ENCODE peak calls at places on chromosomes 5 and 9, in seven cellular contexts. O, D, R, U, S, W and X are unnamed samples.

GRCh38 chr9:119853126-119853525 is 483.9 kb upstream of the BRINP1 start:
- DNase-seq in R (no peak), S (no peak), D (no peak), W (no peak), O (no peak), U (no peak), X (no peak)

GRCh38 chr5:108966910-108967309 is 219.2 kb downstream of the FER start:
- DNase-seq in O (no peak), S (no peak), U (no peak), D (no peak), W (no peak), R (no peak), X (no peak)

GRCh38 chr5:8061140-8061469 is 192.2 kb downstream of the MTRR start:
- DNase-seq in R (no peak), D (no peak), U (peak), O (no peak), W (no peak), S (no peak), X (no peak)

GRCh38 chr5:74272831-74273545 is 367.5 kb downstream of the ENC1 start:
- DNase-seq in D (peak), U (no peak), S (no peak), O (no peak), R (no peak), W (no peak), X (no peak)

GRCh38 chr5:125461641-125462072 is 715.2 kb upstream of the ZNF608 start:
- DNase-seq in R (no peak), W (no peak), U (no peak), D (no peak), O (no peak), S (no peak), X (no peak)

GRCh38 chr5:80852331-80853245 is 107.6 kb upstream of the RASGRF2 start:
- DNase-seq in S (no peak), R (no peak), D (no peak), W (no peak), U (no peak), O (no peak), X (no peak)

GRCh38 chr9:98795295-98795955 is 930 bp downstream of the ANKS6 start:
- DNase-seq in O (no peak), S (peak), W (no peak), D (no peak), U (no peak), R (no peak), X (no peak)

GRCh38 chr9:20551236-20551635 is 71.1 kb downstream of the MLLT3 start:
- DNase-seq in D (peak), S (no peak), U (no peak), W (no peak), O (no peak), R (peak), X (no peak)

GRCh38 chr9:74953235-74953741 is 576 bp upstream of the C9orf40 start:
- DNase-seq in S (no peak), D (peak), O (no peak), R (no peak), W (no peak), U (no peak), X (no peak)

GRCh38 chr9:76859860-76860259 is 46.1 kb downstream of the PRUNE2 start:
- DNase-seq in W (no peak), S (no peak), U (no peak), R (no peak), D (no peak), O (no peak), X (no peak)

GRCh38 chr5:33890147-33890546 is 1.6 kb downstream of the ADAMTS12 start:
- DNase-seq in S (no peak), U (peak), O (no peak), D (peak), W (no peak), R (peak), X (no peak)

DNA sequence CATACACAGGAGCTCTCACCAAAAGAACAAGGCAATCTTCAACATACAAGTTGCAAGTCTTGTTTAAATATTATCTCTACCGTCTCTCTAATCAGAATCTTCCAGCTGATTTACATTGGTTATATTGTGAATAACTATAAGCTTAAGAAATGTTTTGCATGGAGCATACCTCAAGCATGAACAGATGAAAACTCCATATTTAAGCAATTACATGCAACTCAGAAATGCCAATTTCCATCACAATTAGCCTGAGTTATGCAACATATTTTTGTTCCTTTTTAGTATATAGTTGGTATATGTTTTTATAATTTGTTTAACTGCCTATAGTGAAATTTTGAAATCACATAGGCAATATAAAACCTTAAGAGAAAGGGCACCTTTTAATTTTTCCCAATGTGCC is 142.5 kb downstream of the DENND1A start:
- DNase-seq in O (no peak), U (no peak), W (no peak), S (no peak), R (peak), D (peak), X (no peak)
- H3K27ac ChIP-seq in O (no peak), U (no peak), W (no peak), S (no peak), R (no peak), D (no peak), X (no peak)

GRCh38 chr5:67248703-67249589 is 52.3 kb upstream of the CD180 start:
- DNase-seq in S (no peak), W (no peak), U (no peak), R (no peak), O (no peak), D (no peak), X (no peak)

GRCh38 chr5:67244345-67244793 is 47.8 kb upstream of the CD180 start:
- DNase-seq in D (no peak), S (no peak), R (no peak), O (no peak), U (peak), W (no peak), X (no peak)

GRCh38 chr5:67246108-67246507 is 49.5 kb upstream of the CD180 start:
- DNase-seq in U (peak), O (no peak), W (no peak), R (peak), D (peak), S (no peak), X (no peak)

GRCh38 chr5:67245259-67245846 is 48.8 kb upstream of the CD180 start:
- DNase-seq in O (no peak), R (no peak), D (no peak), W (no peak), U (no peak), S (no peak), X (no peak)

DNA sequence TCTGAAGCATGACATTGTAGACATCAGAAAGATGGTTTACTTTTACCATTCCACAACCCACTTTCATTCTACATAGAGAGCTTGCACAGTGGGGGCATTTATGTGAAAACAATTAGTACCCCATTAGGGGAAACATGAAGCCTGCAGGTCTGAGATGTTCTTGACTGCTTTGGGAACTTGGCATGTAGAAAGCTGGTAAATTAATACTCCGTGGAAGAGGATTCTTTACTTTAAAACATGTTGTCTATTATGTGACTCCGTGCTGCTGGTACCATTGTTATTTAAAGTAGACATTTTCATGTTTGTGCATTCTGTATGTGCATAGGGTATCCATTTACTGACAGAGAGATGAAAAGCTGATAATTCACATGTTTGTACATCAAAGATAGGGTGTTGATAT is 49.9 kb upstream of the CD180 start:
- DNase-seq in S (no peak), O (no peak), W (no peak), R (no peak), U (no peak), D (no peak), X (no peak)
- H3K27ac ChIP-seq in S (no peak), O (peak), W (no peak), R (no peak), U (no peak), D (no peak), X (peak)

GRCh38 chr5:52725781-52726180 is 61.9 kb upstream of the ITGA1 start:
- DNase-seq in S (no peak), D (no peak), U (no peak), O (no peak), R (no peak), W (no peak), X (no peak)

GRCh38 chr5:52727568-52727967 is 60.1 kb upstream of the ITGA1 start:
- DNase-seq in U (no peak), D (peak), R (peak), S (no peak), W (no peak), O (peak), X (no peak)

GRCh38 chr5:52728201-52728600 is 59.5 kb upstream of the ITGA1 start:
- DNase-seq in W (no peak), U (no peak), R (no peak), D (no peak), O (no peak), S (no peak), X (no peak)

GRCh38 chr5:52728686-52729085 is 59.0 kb upstream of the ITGA1 start:
- DNase-seq in O (no peak), U (no peak), D (no peak), R (no peak), S (no peak), W (no peak), X (no peak)

DNA sequence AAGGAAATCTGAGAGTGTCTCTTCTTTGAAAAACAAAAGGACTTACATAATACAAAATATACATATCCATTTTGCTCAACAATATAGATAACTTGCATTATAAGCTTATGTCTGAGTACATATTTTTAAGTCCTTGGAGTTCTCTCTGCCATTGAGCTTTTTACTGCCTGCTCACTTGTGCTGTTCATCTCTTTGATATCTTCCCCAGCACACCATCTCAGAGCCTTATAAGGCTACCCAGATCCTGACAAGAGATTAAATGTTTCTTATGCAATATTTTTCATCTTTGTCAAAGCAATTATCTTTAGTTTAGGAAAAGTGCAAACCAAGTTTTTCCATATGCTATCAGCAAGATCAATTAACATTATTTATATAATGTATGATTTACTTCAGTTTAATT is 60.7 kb upstream of the ITGA1 start:
- DNase-seq in S (no peak), U (no peak), W (no peak), O (no peak), D (no peak), R (no peak), X (no peak)
- H3K27ac ChIP-seq in S (peak), U (no peak), W (peak), O (peak), D (peak), R (no peak), X (no peak)

GRCh38 chr5:68960961-68961360 is 132.9 kb upstream of the SLC30A5 start:
- DNase-seq in W (no peak), O (no peak), U (no peak), R (no peak), S (no peak), D (no peak), X (no peak)
- H3K27ac ChIP-seq in W (no peak), O (no peak), U (no peak), R (no peak), S (no peak), D (no peak), X (no peak)

DNA sequence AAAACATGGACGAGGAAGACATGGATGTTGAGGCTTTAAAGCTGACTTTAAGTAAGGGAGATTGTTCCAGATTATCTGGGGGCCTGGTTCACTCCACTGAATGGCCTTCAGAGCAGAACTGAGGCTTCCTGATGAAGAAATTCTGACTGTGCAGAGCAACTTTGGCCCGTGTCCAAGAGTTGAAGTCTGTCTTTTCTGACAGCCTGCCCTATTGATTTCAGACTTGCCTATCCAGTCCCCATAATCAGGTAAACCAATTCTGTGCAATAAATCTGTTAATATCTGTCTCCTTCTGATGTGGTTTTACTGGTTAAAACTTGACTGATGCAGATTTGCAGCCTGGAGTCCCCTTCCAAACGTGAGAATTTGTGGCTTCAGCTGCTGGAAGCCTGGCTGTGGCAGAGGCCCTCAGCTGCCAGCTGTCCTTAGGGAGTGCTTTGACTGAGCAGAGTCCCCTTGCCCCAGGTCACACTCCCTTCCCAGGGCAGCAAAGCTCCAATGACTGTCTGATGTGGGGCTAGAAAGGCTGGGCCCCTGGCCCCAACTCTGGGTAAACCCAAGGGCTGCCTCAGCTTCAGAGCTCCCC is 283.9 kb upstream of the ANKRD55 start:
- DNase-seq in D (peak), R (peak), W (no peak), S (no peak), U (no peak), O (peak), X (no peak)
- H3K27ac ChIP-seq in D (no peak), R (no peak), W (no peak), S (no peak), U (no peak), O (no peak), X (no peak)